ENCODE peak calls at places on chromosomes 11 and 22, in nine cellular contexts. One of them, this sample, is unnamed.

GRCh38 chr22:27107824-27108223 is 450.4 kb downstream of the MIAT start:
- DNase-seq in HTR-8/SVneo: peak
- DNase-seq in activated naive CD4-positive, alpha-beta T cell: no peak
- DNase-seq in iris pigment epithelial cell: peak
- DNase-seq in SHP77 treated with DMSO at 0.1 percent for 48 hours: peak
- DNase-seq in kidney: peak
- DNase-seq in A549: peak
- DNase-seq in HCT116: peak
- DNase-seq in stimulated activated CD8-positive, alpha-beta memory T cell treated with anti-CD3 and anti-CD28 coated beads, Interleukin-15, amount 100 ng/mL, for 4 hours: no peak
- DNase-seq in this sample: no peak

GRCh38 chr11:18230859-18231258 is 5.7 kb downstream of the SAA4 start:
- DNase-seq in HTR-8/SVneo: no peak
- DNase-seq in activated naive CD4-positive, alpha-beta T cell: no peak
- DNase-seq in iris pigment epithelial cell: no peak
- DNase-seq in SHP77 treated with DMSO at 0.1 percent for 48 hours: no peak
- DNase-seq in kidney: no peak
- DNase-seq in A549: no peak
- DNase-seq in HCT116: no peak
- DNase-seq in stimulated activated CD8-positive, alpha-beta memory T cell treated with anti-CD3 and anti-CD28 coated beads, Interleukin-15, amount 100 ng/mL, for 4 hours: no peak
- DNase-seq in this sample: no peak

GRCh38 chr22:31055322-31056159 is 25.6 kb upstream of the SMTN start:
- DNase-seq in HTR-8/SVneo: peak
- DNase-seq in activated naive CD4-positive, alpha-beta T cell: no peak
- DNase-seq in iris pigment epithelial cell: peak
- DNase-seq in SHP77 treated with DMSO at 0.1 percent for 48 hours: peak
- DNase-seq in kidney: peak
- DNase-seq in A549: peak
- DNase-seq in HCT116: no peak
- DNase-seq in stimulated activated CD8-positive, alpha-beta memory T cell treated with anti-CD3 and anti-CD28 coated beads, Interleukin-15, amount 100 ng/mL, for 4 hours: no peak
- DNase-seq in this sample: no peak

GRCh38 chr11:2564008-2564530 is 119.3 kb downstream of the KCNQ1 start:
- DNase-seq in HTR-8/SVneo: no peak
- DNase-seq in activated naive CD4-positive, alpha-beta T cell: no peak
- DNase-seq in iris pigment epithelial cell: no peak
- DNase-seq in SHP77 treated with DMSO at 0.1 percent for 48 hours: no peak
- DNase-seq in kidney: no peak
- DNase-seq in A549: no peak
- DNase-seq in HCT116: no peak
- DNase-seq in stimulated activated CD8-positive, alpha-beta memory T cell treated with anti-CD3 and anti-CD28 coated beads, Interleukin-15, amount 100 ng/mL, for 4 hours: no peak
- DNase-seq in this sample: no peak

GRCh38 chr11:8361664-8362210 is 98.1 kb upstream of the LMO1 start:
- DNase-seq in HTR-8/SVneo: no peak
- DNase-seq in activated naive CD4-positive, alpha-beta T cell: no peak
- DNase-seq in iris pigment epithelial cell: no peak
- DNase-seq in SHP77 treated with DMSO at 0.1 percent for 48 hours: no peak
- DNase-seq in kidney: peak
- DNase-seq in A549: no peak
- DNase-seq in HCT116: no peak
- DNase-seq in stimulated activated CD8-positive, alpha-beta memory T cell treated with anti-CD3 and anti-CD28 coated beads, Interleukin-15, amount 100 ng/mL, for 4 hours: no peak
- DNase-seq in this sample: no peak

GRCh38 chr11:69950120-69950519 is 128.0 kb upstream of the ANO1 start:
- DNase-seq in HTR-8/SVneo: no peak
- DNase-seq in activated naive CD4-positive, alpha-beta T cell: no peak
- DNase-seq in iris pigment epithelial cell: peak
- DNase-seq in SHP77 treated with DMSO at 0.1 percent for 48 hours: no peak
- DNase-seq in kidney: peak
- DNase-seq in A549: peak
- DNase-seq in HCT116: peak
- DNase-seq in stimulated activated CD8-positive, alpha-beta memory T cell treated with anti-CD3 and anti-CD28 coated beads, Interleukin-15, amount 100 ng/mL, for 4 hours: no peak
- DNase-seq in this sample: peak

GRCh38 chr11:73532310-73532709 is 65.6 kb downstream of the FAM168A start:
- DNase-seq in HTR-8/SVneo: no peak
- DNase-seq in activated naive CD4-positive, alpha-beta T cell: no peak
- DNase-seq in iris pigment epithelial cell: peak
- DNase-seq in SHP77 treated with DMSO at 0.1 percent for 48 hours: no peak
- DNase-seq in kidney: no peak
- DNase-seq in A549: no peak
- DNase-seq in HCT116: no peak
- DNase-seq in stimulated activated CD8-positive, alpha-beta memory T cell treated with anti-CD3 and anti-CD28 coated beads, Interleukin-15, amount 100 ng/mL, for 4 hours: no peak
- DNase-seq in this sample: no peak

GRCh38 chr11:115182282-115182952 is 321.8 kb downstream of the CADM1 start:
- DNase-seq in HTR-8/SVneo: no peak
- DNase-seq in activated naive CD4-positive, alpha-beta T cell: no peak
- DNase-seq in iris pigment epithelial cell: no peak
- DNase-seq in SHP77 treated with DMSO at 0.1 percent for 48 hours: no peak
- DNase-seq in kidney: no peak
- DNase-seq in A549: no peak
- DNase-seq in HCT116: no peak
- DNase-seq in stimulated activated CD8-positive, alpha-beta memory T cell treated with anti-CD3 and anti-CD28 coated beads, Interleukin-15, amount 100 ng/mL, for 4 hours: no peak
- DNase-seq in this sample: no peak

GRCh38 chr22:44067033-44067432 is 42.9 kb downstream of the PARVB start:
- DNase-seq in HTR-8/SVneo: no peak
- DNase-seq in activated naive CD4-positive, alpha-beta T cell: no peak
- DNase-seq in iris pigment epithelial cell: no peak
- DNase-seq in SHP77 treated with DMSO at 0.1 percent for 48 hours: no peak
- DNase-seq in kidney: no peak
- DNase-seq in A549: no peak
- DNase-seq in HCT116: no peak
- DNase-seq in stimulated activated CD8-positive, alpha-beta memory T cell treated with anti-CD3 and anti-CD28 coated beads, Interleukin-15, amount 100 ng/mL, for 4 hours: no peak
- DNase-seq in this sample: no peak

GRCh38 chr22:41780714-41781507 is 19.6 kb upstream of the CCDC134 start:
- DNase-seq in HTR-8/SVneo: peak
- DNase-seq in activated naive CD4-positive, alpha-beta T cell: peak
- DNase-seq in iris pigment epithelial cell: peak
- DNase-seq in SHP77 treated with DMSO at 0.1 percent for 48 hours: no peak
- DNase-seq in kidney: peak
- DNase-seq in A549: no peak
- DNase-seq in HCT116: no peak
- DNase-seq in stimulated activated CD8-positive, alpha-beta memory T cell treated with anti-CD3 and anti-CD28 coated beads, Interleukin-15, amount 100 ng/mL, for 4 hours: peak
- DNase-seq in this sample: peak

GRCh38 chr22:45072322-45072903 is 62.6 kb upstream of the PHF21B start:
- DNase-seq in HTR-8/SVneo: peak
- DNase-seq in activated naive CD4-positive, alpha-beta T cell: no peak
- DNase-seq in iris pigment epithelial cell: peak
- DNase-seq in SHP77 treated with DMSO at 0.1 percent for 48 hours: no peak
- DNase-seq in kidney: peak
- DNase-seq in A549: peak
- DNase-seq in HCT116: peak
- DNase-seq in stimulated activated CD8-positive, alpha-beta memory T cell treated with anti-CD3 and anti-CD28 coated beads, Interleukin-15, amount 100 ng/mL, for 4 hours: no peak
- DNase-seq in this sample: no peak

GRCh38 chr11:96050435-96051182 is 126.7 kb upstream of the MTMR2 start:
- DNase-seq in HTR-8/SVneo: no peak
- DNase-seq in activated naive CD4-positive, alpha-beta T cell: no peak
- DNase-seq in iris pigment epithelial cell: peak
- DNase-seq in SHP77 treated with DMSO at 0.1 percent for 48 hours: no peak
- DNase-seq in kidney: no peak
- DNase-seq in A549: peak
- DNase-seq in HCT116: no peak
- DNase-seq in stimulated activated CD8-positive, alpha-beta memory T cell treated with anti-CD3 and anti-CD28 coated beads, Interleukin-15, amount 100 ng/mL, for 4 hours: no peak
- DNase-seq in this sample: no peak

GRCh38 chr11:111352235-111352746 is 26.8 kb downstream of the POU2AF1 start:
- DNase-seq in HTR-8/SVneo: no peak
- DNase-seq in activated naive CD4-positive, alpha-beta T cell: no peak
- DNase-seq in iris pigment epithelial cell: no peak
- DNase-seq in SHP77 treated with DMSO at 0.1 percent for 48 hours: no peak
- DNase-seq in kidney: no peak
- DNase-seq in A549: no peak
- DNase-seq in HCT116: no peak
- DNase-seq in stimulated activated CD8-positive, alpha-beta memory T cell treated with anti-CD3 and anti-CD28 coated beads, Interleukin-15, amount 100 ng/mL, for 4 hours: no peak
- DNase-seq in this sample: no peak

This sample was measured in CD4-positive, CD25-positive, alpha-beta regulatory T cell.